ENCODE peak calls at places on chromosomes 2 and 18, in four cellular contexts. G is activated naive CD4-positive, alpha-beta T cell; P is RWPE1; A is stimulated activated CD4-positive, alpha-beta T cell treated with anti-CD3 and anti-CD28 coated beads, TNF-alpha, amount 100 ng/mL, for 1 hour. U is an unnamed sample.

GRCh38 chr18:74921057-74921820 is 287.7 kb downstream of the PTGR3 start:
- DNase-seq in P (no peak), G (no peak), A (no peak), U (no peak)

GRCh38 chr2:19801367-19802087 is 100.3 kb downstream of the TTC32 start:
- DNase-seq in P (peak), G (no peak), A (no peak), U (peak)

GRCh38 chr2:53632714-53633113 is 134.9 kb upstream of the CHAC2 start:
- DNase-seq in G (no peak), P (no peak), A (no peak), U (peak)

GRCh38 chr2:17166506-17166905 is 351.7 kb downstream of the RAD51AP2 start:
- DNase-seq in A (no peak), G (no peak), P (no peak), U (peak)

GRCh38 chr2:189249901-189250300 is 70.3 kb upstream of the COL5A2 start:
- DNase-seq in A (no peak), G (no peak), P (no peak), U (no peak)

GRCh38 chr18:59189746-59190145 is 30.2 kb upstream of the GRP start:
- DNase-seq in A (no peak), G (no peak), P (no peak), U (peak)

GRCh38 chr2:85672486-85672885 is 4.5 kb upstream of the SFTPB start:
- DNase-seq in A (no peak), G (no peak), P (no peak), U (no peak)

GRCh38 chr2:181536730-181537129 is 79.5 kb downstream of the ITGA4 start:
- DNase-seq in A (no peak), G (no peak), P (no peak), U (no peak)

GRCh38 chr2:62460175-62460574 is 45.8 kb downstream of the TMEM17 start:
- DNase-seq in G (no peak), A (no peak), P (no peak), U (no peak)

GRCh38 chr2:28810384-28811285 is at the start of gene SPDYA:
- DNase-seq in A (peak), G (peak), P (peak), U (peak)

GRCh38 chr18:48548404-48548771 is 9.6 kb downstream of the CTIF start:
- DNase-seq in P (peak), A (no peak), G (no peak), U (peak)

GRCh38 chr2:30656079-30656478 is 151.2 kb downstream of the CAPN13 start:
- DNase-seq in A (no peak), G (no peak), P (no peak), U (no peak)

GRCh38 chr18:23229472-23229871 is 94.2 kb downstream of the CABLES1 start:
- DNase-seq in A (no peak), P (no peak), G (no peak), U (no peak)

GRCh38 chr18:80009661-80010550 is 21.5 kb upstream of the TXNL4A start:
- DNase-seq in G (no peak), A (no peak), P (peak), U (peak)

GRCh38 chr2:199405241-199405640 is 52.5 kb downstream of the SATB2 start:
- DNase-seq in A (no peak), P (no peak), G (no peak), U (no peak)

GRCh38 chr18:24878289-24878688 is 417.9 kb downstream of the HRH4 start:
- DNase-seq in G (no peak), P (no peak), A (no peak), U (peak)

GRCh38 chr2:149650006-149650405 is 62.4 kb upstream of the MMADHC start:
- DNase-seq in P (no peak), A (no peak), G (no peak), U (no peak)

GRCh38 chr2:10814142-10814541 is 1.6 kb upstream of the PDIA6 start:
- DNase-seq in P (no peak), G (no peak), A (no peak), U (no peak)

GRCh38 chr2:10558281-10559030 is 110.3 kb upstream of the ODC1 start:
- DNase-seq in A (no peak), P (no peak), G (no peak), U (no peak)

GRCh38 chr2:39715822-39716221 is 50.1 kb downstream of the TMEM178A start:
- DNase-seq in A (no peak), P (no peak), G (no peak), U (no peak)